ENCODE peak calls at places on chromosomes 16 and 17, in four cellular contexts. T, K, L and Q are unnamed samples.

GRCh38 chr16:66927012-66927436 is 1.7 kb upstream of the RRAD start:
- DNase-seq in T (peak; percentile 79), K (peak; percentile 24), L (no peak), Q (peak; percentile 68)

GRCh38 chr16:49158029-49158642 is 123.5 kb downstream of the CBLN1 start:
- DNase-seq in T (peak; percentile 21), K (peak; percentile 68), L (no peak), Q (peak; percentile 32)

GRCh38 chr16:4184038-4184702 is 57.7 kb downstream of the SRL start:
- DNase-seq in T (no peak), K (no peak), L (no peak), Q (no peak)

GRCh38 chr16:15897834-15898254 is 9.4 kb upstream of the CEP20 start:
- DNase-seq in T (no peak), K (no peak), L (peak; percentile 76), Q (no peak)

GRCh38 chr16:58847902-58848661 is 114.0 kb upstream of the GOT2 start:
- DNase-seq in T (peak; percentile 27), K (no peak), L (no peak), Q (peak; percentile 53)

GRCh38 chr17:21511368-21512195 is 135.4 kb downstream of the KCNJ12 start:
- DNase-seq in T (peak; percentile 87), K (peak; percentile 90), L (no peak), Q (peak; percentile 38)

GRCh38 chr16:58442547-58442946 is 50.3 kb downstream of the GINS3 start:
- DNase-seq in T (no peak), K (no peak), L (no peak), Q (no peak)

GRCh38 chr16:83143788-83144187 is 517.0 kb downstream of the CDH13 start:
- DNase-seq in T (no peak), K (no peak), L (no peak), Q (peak; percentile 13)

GRCh38 chr16:76583466-76583865 is 306.3 kb downstream of the CNTNAP4 start:
- DNase-seq in T (no peak), K (no peak), L (no peak), Q (no peak)

GRCh38 chr17:10325036-10325435 is 47.8 kb downstream of the MYH13 start:
- DNase-seq in T (no peak), K (no peak), L (no peak), Q (no peak)

GRCh38 chr17:80125656-80126448 is 21.1 kb downstream of the EIF4A3 start:
- DNase-seq in T (no peak), K (no peak), L (no peak), Q (no peak)

GRCh38 chr16:75529959-75530358 is 5.9 kb downstream of the CHST5 start:
- DNase-seq in T (no peak), K (no peak), L (no peak), Q (no peak)

GRCh38 chr16:58582971-58583765 is 46.5 kb downstream of the CNOT1 start:
- DNase-seq in T (no peak), K (no peak), L (no peak), Q (no peak)

GRCh38 chr17:79630120-79630519 is 19.3 kb upstream of the RBFOX3 start:
- DNase-seq in T (peak; percentile 54), K (peak; percentile 5), L (no peak), Q (no peak)

GRCh38 chr17:42392664-42393415 is 4.6 kb upstream of the STAT3 start:
- DNase-seq in T (no peak), K (no peak), L (peak; percentile 62), Q (no peak)

GRCh38 chr17:38598995-38599394 is 6.8 kb downstream of the SRCIN1 start:
- DNase-seq in T (no peak), K (no peak), L (no peak), Q (no peak)

GRCh38 chr17:142102-142661 is 4.8 kb downstream of the SCGB1C2 start:
- DNase-seq in T (peak; percentile 80), K (no peak), L (no peak), Q (peak; percentile 20)

GRCh38 chr17:42673885-42674754 is 2.7 kb downstream of the PLEKHH3 start:
- DNase-seq in T (peak; percentile 66), K (peak; percentile 75), L (no peak), Q (peak; percentile 48)

GRCh38 chr17:64209983-64210382 is 53.1 kb downstream of the TEX2 start:
- DNase-seq in T (no peak), K (no peak), L (no peak), Q (no peak)

GRCh38 chr16:64452446-64452845 is 669.4 kb downstream of the CDH11 start:
- DNase-seq in T (no peak), K (no peak), L (no peak), Q (no peak)

GRCh38 chr16:16992986-16993783 is 477.6 kb downstream of the XYLT1 start:
- DNase-seq in T (no peak), K (no peak), L (peak; percentile 20), Q (no peak)

GRCh38 chr16:8924214-8924613 is 39.5 kb downstream of the USP7 start:
- DNase-seq in T (no peak), K (no peak), L (no peak), Q (no peak)

GRCh38 chr17:78492116-78492799 is 84.9 kb downstream of the DNAH17 start:
- DNase-seq in T (no peak), K (no peak), L (no peak), Q (no peak)

GRCh38 chr16:77437859-77438258 is 3.0 kb upstream of the ADAMTS18 start:
- DNase-seq in T (peak; percentile 29), K (no peak), L (no peak), Q (no peak)

GRCh38 chr16:69266334-69267063 is 44.7 kb upstream of the VPS4A start:
- DNase-seq in T (no peak), K (no peak), L (no peak), Q (peak; percentile 29)

GRCh38 chr16:4976079-4976478 is 17.9 kb downstream of the SEC14L5 start:
- DNase-seq in T (no peak), K (no peak), L (peak; percentile 57), Q (no peak)

GRCh38 chr16:79449906-79450305 is 150.6 kb downstream of the MAF start:
- DNase-seq in T (no peak), K (no peak), L (no peak), Q (no peak)
- TF ChIP-seq ESRRA in T (no peak), K (no peak), L (no peak), Q (no peak)

DNA sequence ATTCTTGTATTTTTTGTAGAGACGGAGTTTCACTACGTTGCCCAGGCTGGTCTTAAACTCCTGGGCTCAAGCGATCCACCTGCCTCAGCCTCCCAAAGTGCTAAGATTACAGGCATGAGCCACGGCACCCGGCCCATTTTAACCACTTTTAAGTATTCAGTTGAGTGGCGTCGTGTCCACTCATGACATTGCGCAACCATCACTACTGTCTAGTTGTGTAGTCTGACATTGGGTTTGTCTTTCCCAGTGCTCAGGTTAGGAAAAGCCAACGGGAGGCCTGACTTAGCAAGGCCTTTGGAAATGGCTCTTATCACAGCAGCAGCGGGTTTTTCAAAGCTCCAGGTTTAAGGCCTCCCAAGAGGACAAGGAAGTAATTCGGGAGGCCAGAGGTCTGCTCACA is 58.7 kb downstream of the LITAF start:
- DNase-seq in T (no peak), K (no peak), L (no peak), Q (no peak)
- TF ChIP-seq ESRRA in T (no peak), K (no peak), L (no peak), Q (no peak)

DNA sequence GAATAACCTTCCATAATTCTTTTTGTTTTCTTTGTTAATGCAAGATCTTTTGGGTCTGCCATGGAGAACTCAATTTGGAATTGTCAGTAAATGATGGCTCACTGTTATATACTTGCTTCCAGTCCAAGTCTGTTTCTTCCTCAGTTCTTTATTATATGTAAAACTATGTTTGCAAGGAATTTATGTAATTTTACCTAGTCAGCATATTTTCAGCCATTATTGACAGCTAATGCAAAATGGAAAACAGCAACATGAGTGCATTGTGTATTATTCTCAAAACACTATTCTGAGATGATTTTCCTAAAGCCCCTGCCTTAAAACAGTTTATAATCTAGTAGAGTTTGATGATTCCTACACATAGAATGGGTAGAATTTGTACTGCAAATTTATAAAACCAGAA is 167.5 kb downstream of the TANC2 start:
- DNase-seq in T (no peak), K (no peak), L (no peak), Q (no peak)
- TF ChIP-seq ESRRA in T (no peak), K (no peak), L (no peak), Q (no peak)

GRCh38 chr16:84179612-84180320 is 7.1 kb downstream of the TAF1C start:
- DNase-seq in T (no peak), K (no peak), L (no peak), Q (no peak)

GRCh38 chr16:84178892-84179611 is 7.8 kb downstream of the TAF1C start:
- DNase-seq in T (no peak), K (no peak), L (no peak), Q (no peak)

GRCh38 chr16:84182104-84182503 is 4.8 kb downstream of the TAF1C start:
- DNase-seq in T (no peak), K (no peak), L (no peak), Q (no peak)

GRCh38 chr16:84181144-84181915 is 5.5 kb downstream of the TAF1C start:
- DNase-seq in T (no peak), K (no peak), L (no peak), Q (no peak)

GRCh38 chr16:84180519-84181140 is 6.2 kb downstream of the TAF1C start:
- DNase-seq in T (no peak), K (no peak), L (no peak), Q (no peak)
- TF ChIP-seq ESRRA in T (no peak), K (no peak), L (no peak), Q (no peak)

DNA sequence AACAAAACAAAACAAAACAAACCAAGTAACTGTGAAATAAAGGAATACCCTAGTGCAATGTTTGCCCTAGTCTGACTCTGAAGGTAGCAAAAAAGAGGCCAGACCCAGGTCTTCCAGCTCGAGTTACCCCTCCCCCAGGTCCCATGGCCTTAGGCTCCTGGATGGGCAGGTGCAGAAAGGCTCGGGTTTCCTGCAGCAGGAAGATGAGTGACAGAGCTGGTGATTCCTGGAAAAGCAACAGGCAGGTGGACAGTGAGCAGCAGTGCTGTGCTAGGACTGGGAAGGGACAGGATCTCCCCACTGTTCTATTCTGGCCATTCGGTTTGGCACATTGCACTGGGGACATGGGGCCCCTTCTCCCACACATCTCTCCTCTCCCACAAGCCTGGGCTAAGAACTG is 42.9 kb upstream of the MRTFB start:
- DNase-seq in T (no peak), K (no peak), L (no peak), Q (no peak)
- TF ChIP-seq ESRRA in T (no peak), K (no peak), L (no peak), Q (no peak)

GRCh38 chr17:11885051-11885450 is 112.2 kb downstream of the ZNF18 start:
- DNase-seq in T (no peak), K (no peak), L (no peak), Q (no peak)

GRCh38 chr17:11882716-11883115 is 114.6 kb downstream of the ZNF18 start:
- DNase-seq in T (no peak), K (no peak), L (no peak), Q (no peak)

GRCh38 chr17:11874756-11875155 is 122.5 kb downstream of the ZNF18 start:
- DNase-seq in T (no peak), K (no peak), L (no peak), Q (no peak)

DNA sequence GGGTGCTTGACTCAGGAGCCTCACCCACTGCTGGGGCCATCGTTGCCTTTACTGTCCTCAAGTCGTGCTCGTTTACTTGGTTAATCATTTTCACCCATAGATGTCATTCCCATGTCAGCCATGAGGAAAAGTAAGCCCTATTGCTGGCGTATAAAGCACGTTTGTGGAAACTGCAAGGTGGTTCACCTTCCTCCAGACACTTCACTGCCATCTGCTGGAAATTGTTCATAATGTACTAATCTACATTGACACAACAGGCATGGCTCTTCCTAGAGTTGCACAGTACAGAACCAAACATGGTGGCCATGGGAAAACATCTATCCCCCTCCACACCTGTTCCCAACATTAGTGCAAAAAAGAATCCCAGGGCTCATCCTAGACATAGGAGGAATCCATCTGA is 116.6 kb downstream of the ZNF18 start:
- DNase-seq in T (peak; percentile 71), K (no peak), L (no peak), Q (peak; percentile 52)
- TF ChIP-seq ESRRA in T (no peak), K (no peak), L (no peak), Q (no peak)